ENCODE peak calls at places on chromosomes 11 and 22, in eight cellular contexts. D, N, C, E, S, Z, H and G are unnamed samples.

GRCh38 chr11:73410627-73411026 is 34.4 kb downstream of the RELT start:
- DNase-seq in D (no peak), N (no peak), C (no peak), E (no peak), S (no peak), Z (no peak), H (no peak), G (no peak)

GRCh38 chr11:61075891-61076290 is 26.4 kb upstream of the CD5 start:
- DNase-seq in D (peak), N (no peak), C (peak), E (no peak), S (no peak), Z (no peak), H (no peak), G (no peak)

GRCh38 chr11:44400431-44400830 is 90.5 kb upstream of the ALX4 start:
- DNase-seq in D (no peak), N (no peak), C (no peak), E (no peak), S (no peak), Z (no peak), H (no peak), G (no peak)

GRCh38 chr11:64859542-64860414 is 15.3 kb upstream of the CDC42BPG start:
- DNase-seq in D (no peak), N (no peak), C (no peak), E (no peak), S (no peak), Z (no peak), H (no peak), G (no peak)

GRCh38 chr11:62444271-62444833 is 25.5 kb downstream of the SCGB1A1 start:
- DNase-seq in D (peak), N (peak), C (peak), E (no peak), S (peak), Z (peak), H (peak), G (no peak)

GRCh38 chr11:12131943-12132789 is 21.8 kb downstream of the MICAL2 start:
- DNase-seq in D (no peak), N (no peak), C (no peak), E (no peak), S (no peak), Z (no peak), H (no peak), G (no peak)

GRCh38 chr11:111736621-111737055 is 29.6 kb downstream of the PPP2R1B start:
- DNase-seq in D (no peak), N (no peak), C (no peak), E (no peak), S (no peak), Z (no peak), H (no peak), G (no peak)

GRCh38 chr11:65558002-65558784 is at the start of gene LTBP3:
- DNase-seq in D (peak), N (peak), C (peak), E (no peak), S (peak), Z (peak), H (peak), G (peak)

GRCh38 chr11:44955019-44955738 is 4.5 kb upstream of the TP53I11 start:
- DNase-seq in D (peak), N (peak), C (peak), E (peak), S (peak), Z (peak), H (peak), G (no peak)

GRCh38 chr22:42994917-42995562 is 19.9 kb downstream of the PACSIN2 start:
- DNase-seq in D (peak), N (peak), C (peak), E (peak), S (peak), Z (peak), H (peak), G (no peak)

GRCh38 chr11:44716256-44716655 is 10.5 kb upstream of the TSPAN18 start:
- DNase-seq in D (no peak), N (no peak), C (no peak), E (no peak), S (peak), Z (no peak), H (no peak), G (no peak)

GRCh38 chr11:104784684-104785460 is 113.4 kb downstream of the CASP12 start:
- DNase-seq in D (no peak), N (no peak), C (no peak), E (no peak), S (no peak), Z (no peak), H (no peak), G (no peak)

GRCh38 chr11:128928400-128928799 is 14.3 kb downstream of the TP53AIP1 start:
- DNase-seq in D (no peak), N (no peak), C (no peak), E (no peak), S (no peak), Z (no peak), H (no peak), G (no peak)

GRCh38 chr22:30694638-30695350 is at the start of gene OSBP2:
- DNase-seq in D (no peak), N (peak), C (peak), E (no peak), S (peak), Z (no peak), H (no peak), G (peak)

GRCh38 chr11:65571940-65572339 is 398 bp upstream of the FAM89B start:
- DNase-seq in D (no peak), N (no peak), C (peak), E (no peak), S (no peak), Z (peak), H (no peak), G (no peak)

GRCh38 chr22:50085211-50085999 is at the start of gene MLC1:
- DNase-seq in D (no peak), N (no peak), C (no peak), E (no peak), S (no peak), Z (no peak), H (no peak), G (no peak)

GRCh38 chr22:46274381-46274780 is 6.6 kb downstream of the TTC38 start:
- DNase-seq in D (no peak), N (no peak), C (no peak), E (no peak), S (no peak), Z (no peak), H (no peak), G (no peak)

GRCh38 chr22:24094966-24095365 is 83.9 kb downstream of the CABIN1 start:
- DNase-seq in D (no peak), N (no peak), C (no peak), E (no peak), S (no peak), Z (no peak), H (peak), G (no peak)

GRCh38 chr11:76445122-76446084 is 585 bp downstream of the EMSY start:
- DNase-seq in D (peak), N (peak), C (peak), E (peak), S (peak), Z (peak), H (peak), G (peak)

GRCh38 chr22:49541451-49542230 is 286.0 kb downstream of the BRD1 start:
- DNase-seq in D (no peak), N (no peak), C (no peak), E (no peak), S (no peak), Z (no peak), H (peak), G (no peak)

GRCh38 chr11:11849127-11849746 is 7.5 kb downstream of the USP47 start:
- DNase-seq in D (peak), N (peak), C (peak), E (no peak), S (peak), Z (peak), H (peak), G (no peak)

GRCh38 chr11:133153031-133153430 is 379.3 kb downstream of the OPCML start:
- DNase-seq in D (no peak), N (no peak), C (no peak), E (no peak), S (no peak), Z (no peak), H (no peak), G (no peak)

GRCh38 chr11:65502274-65502851 is 3.5 kb downstream of the MALAT1 start:
- DNase-seq in D (no peak), N (no peak), C (no peak), E (no peak), S (no peak), Z (peak), H (no peak), G (no peak)

GRCh38 chr11:41872458-41872857 is 413.0 kb upstream of the LRRC4C start:
- DNase-seq in D (no peak), N (no peak), C (no peak), E (no peak), S (peak), Z (no peak), H (no peak), G (no peak)

GRCh38 chr11:57290288-57290687 is 34.5 kb downstream of the TNKS1BP1 start:
- DNase-seq in D (no peak), N (no peak), C (no peak), E (no peak), S (no peak), Z (peak), H (no peak), G (no peak)

GRCh38 chr22:29344137-29344536 is 28.6 kb upstream of the RASL10A start:
- DNase-seq in D (no peak), N (peak), C (peak), E (peak), S (peak), Z (peak), H (no peak), G (no peak)

GRCh38 chr11:132106336-132106982 is 736.0 kb downstream of the NTM start:
- DNase-seq in D (no peak), N (no peak), C (no peak), E (no peak), S (no peak), Z (no peak), H (no peak), G (no peak)

GRCh38 chr22:46781291-46781690 is 18.8 kb downstream of the TBC1D22A start:
- DNase-seq in D (no peak), N (no peak), C (no peak), E (no peak), S (no peak), Z (no peak), H (no peak), G (no peak)

GRCh38 chr11:64028398-64029115 is 7.2 kb upstream of the FLRT1 start:
- DNase-seq in D (no peak), N (no peak), C (no peak), E (no peak), S (no peak), Z (no peak), H (no peak), G (no peak)

GRCh38 chr22:20887375-20887774 is 28.6 kb downstream of the SNAP29 start:
- DNase-seq in D (no peak), N (no peak), C (no peak), E (no peak), S (no peak), Z (no peak), H (no peak), G (no peak)

GRCh38 chr11:2791521-2792375 is 92.0 kb upstream of the KCNQ1OT1 start:
- DNase-seq in D (no peak), N (peak), C (peak), E (no peak), S (peak), Z (no peak), H (peak), G (peak)

GRCh38 chr22:38205261-38206128 is 3.7 kb downstream of the MAFF start:
- DNase-seq in D (peak), N (peak), C (no peak), E (peak), S (peak), Z (peak), H (peak), G (no peak)

GRCh38 chr11:16194566-16194965 is 161.8 kb downstream of the SOX6 start:
- DNase-seq in D (peak), N (no peak), C (no peak), E (no peak), S (no peak), Z (no peak), H (no peak), G (no peak)

GRCh38 chr22:44085743-44086741 is 61.9 kb downstream of the PARVB start:
- DNase-seq in D (peak), N (peak), C (peak), E (no peak), S (peak), Z (peak), H (peak), G (no peak)

GRCh38 chr11:76670475-76671235 is at the start of gene LRRC32:
- DNase-seq in D (no peak), N (peak), C (peak), E (no peak), S (peak), Z (no peak), H (peak), G (no peak)

GRCh38 chr11:83583953-83584352 is 297.8 kb upstream of the CCDC90B start:
- DNase-seq in D (no peak), N (no peak), C (no peak), E (peak), S (no peak), Z (peak), H (no peak), G (no peak)

GRCh38 chr11:2076441-2076840 is 62.7 kb downstream of the IGF2 start:
- DNase-seq in D (no peak), N (no peak), C (peak), E (no peak), S (peak), Z (no peak), H (no peak), G (no peak)

GRCh38 chr11:15199693-15200092 is 85.0 kb downstream of the INSC start:
- DNase-seq in D (no peak), N (no peak), C (peak), E (no peak), S (no peak), Z (no peak), H (peak), G (no peak)

GRCh38 chr11:69787457-69787856 is 12.3 kb upstream of the FGF4 start:
- DNase-seq in D (no peak), N (no peak), C (no peak), E (no peak), S (no peak), Z (no peak), H (no peak), G (no peak)
- TF ChIP-seq CTCF in D (no peak), N (no peak), C (no peak), E (no peak), S (no peak), Z (no peak), H (no peak), G (no peak)

DNA sequence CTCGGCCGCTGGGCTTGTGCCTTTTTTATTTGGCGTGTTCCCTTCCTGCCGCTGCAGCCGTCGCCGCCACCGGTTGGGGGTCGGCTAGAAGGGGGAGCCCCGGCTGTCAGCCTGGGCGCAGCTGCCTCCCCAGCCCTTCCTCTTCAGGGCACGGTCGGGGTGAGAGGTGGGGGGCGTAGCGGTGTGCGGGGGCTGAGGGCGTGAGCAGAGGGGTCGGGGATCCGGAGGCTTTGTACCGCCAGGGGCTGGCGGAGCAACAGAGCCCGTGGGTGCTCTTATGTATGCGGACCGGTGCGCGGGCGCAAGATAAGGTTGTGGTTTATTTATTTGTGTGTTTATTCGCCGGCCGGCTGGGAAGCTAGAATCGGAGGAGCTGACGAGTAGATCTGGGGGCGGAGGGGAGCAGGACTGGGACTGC is 482 bp downstream of the ZBTB16 start:
- DNase-seq in D (no peak), N (no peak), C (peak), E (no peak), S (peak), Z (no peak), H (no peak), G (no peak)
- TF ChIP-seq CTCF in D (no peak), N (no peak), C (no peak), E (no peak), S (no peak), Z (no peak), H (no peak), G (peak)

GRCh38 chr11:121104223-121104831 is 3.3 kb downstream of the TECTA start:
- DNase-seq in D (no peak), N (peak), C (no peak), E (no peak), S (no peak), Z (no peak), H (no peak), G (no peak)
- TF ChIP-seq CTCF in D (no peak), N (no peak), C (no peak), E (no peak), S (no peak), Z (peak), H (no peak), G (no peak)

GRCh38 chr11:839875-840617 is 2.3 kb downstream of the POLR2L start:
- DNase-seq in D (no peak), N (no peak), C (no peak), E (no peak), S (peak), Z (no peak), H (no peak), G (no peak)

GRCh38 chr11:837189-837989 is 4.6 kb downstream of the CD151 start:
- DNase-seq in D (no peak), N (no peak), C (no peak), E (no peak), S (no peak), Z (no peak), H (no peak), G (no peak)

GRCh38 chr11:839280-839623 is 3.1 kb downstream of the POLR2L start:
- DNase-seq in D (no peak), N (no peak), C (no peak), E (no peak), S (no peak), Z (no peak), H (no peak), G (no peak)

GRCh38 chr11:837990-838307 is 4.4 kb downstream of the POLR2L start:
- DNase-seq in D (no peak), N (no peak), C (no peak), E (no peak), S (peak), Z (no peak), H (no peak), G (no peak)

DNA sequence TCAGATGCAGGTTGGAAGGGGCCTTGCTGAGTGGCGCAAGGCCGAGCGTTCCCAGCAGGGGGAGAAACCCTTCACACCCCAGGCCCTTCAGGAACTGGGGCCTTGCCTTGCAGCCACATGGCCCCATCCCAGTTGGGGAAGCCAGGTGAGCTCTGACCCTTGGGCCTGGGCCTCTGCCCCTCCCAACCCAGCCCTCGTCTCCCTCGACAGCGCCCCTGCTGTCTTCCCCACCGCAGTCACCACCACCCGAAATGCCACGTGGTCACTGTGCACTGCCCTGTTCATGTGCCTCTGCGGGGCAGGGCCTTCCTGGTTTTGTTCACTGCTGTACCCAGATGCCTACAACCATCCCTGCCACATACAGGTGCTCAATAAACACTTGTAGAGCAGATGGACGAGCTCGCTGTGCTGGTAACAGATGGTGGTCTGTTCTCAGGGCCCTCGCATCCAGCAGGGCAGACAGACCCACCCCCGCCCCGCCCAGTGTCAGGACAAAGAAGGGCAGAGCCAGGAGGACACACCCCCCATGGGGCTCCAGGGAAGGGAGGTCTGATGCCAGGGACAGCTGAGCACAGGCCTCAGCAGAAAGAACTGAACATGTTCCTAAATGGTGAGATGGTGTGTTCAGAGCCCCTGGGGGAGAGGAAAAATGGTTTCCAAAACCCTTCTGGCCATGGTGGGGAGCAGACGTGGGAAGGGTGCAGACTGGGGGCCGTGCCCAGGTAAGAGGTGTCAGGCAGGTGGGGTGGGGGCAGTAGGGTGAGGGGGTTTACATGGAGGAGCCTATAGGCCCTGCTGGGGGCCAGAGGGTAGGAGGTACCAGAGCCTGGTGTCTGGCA is 3.7 kb downstream of the POLR2L start:
- DNase-seq in D (no peak), N (no peak), C (no peak), E (no peak), S (no peak), Z (no peak), H (no peak), G (no peak)
- TF ChIP-seq CTCF in D (no peak), N (no peak), C (peak), E (peak), S (no peak), Z (peak), H (no peak), G (no peak)

DNA sequence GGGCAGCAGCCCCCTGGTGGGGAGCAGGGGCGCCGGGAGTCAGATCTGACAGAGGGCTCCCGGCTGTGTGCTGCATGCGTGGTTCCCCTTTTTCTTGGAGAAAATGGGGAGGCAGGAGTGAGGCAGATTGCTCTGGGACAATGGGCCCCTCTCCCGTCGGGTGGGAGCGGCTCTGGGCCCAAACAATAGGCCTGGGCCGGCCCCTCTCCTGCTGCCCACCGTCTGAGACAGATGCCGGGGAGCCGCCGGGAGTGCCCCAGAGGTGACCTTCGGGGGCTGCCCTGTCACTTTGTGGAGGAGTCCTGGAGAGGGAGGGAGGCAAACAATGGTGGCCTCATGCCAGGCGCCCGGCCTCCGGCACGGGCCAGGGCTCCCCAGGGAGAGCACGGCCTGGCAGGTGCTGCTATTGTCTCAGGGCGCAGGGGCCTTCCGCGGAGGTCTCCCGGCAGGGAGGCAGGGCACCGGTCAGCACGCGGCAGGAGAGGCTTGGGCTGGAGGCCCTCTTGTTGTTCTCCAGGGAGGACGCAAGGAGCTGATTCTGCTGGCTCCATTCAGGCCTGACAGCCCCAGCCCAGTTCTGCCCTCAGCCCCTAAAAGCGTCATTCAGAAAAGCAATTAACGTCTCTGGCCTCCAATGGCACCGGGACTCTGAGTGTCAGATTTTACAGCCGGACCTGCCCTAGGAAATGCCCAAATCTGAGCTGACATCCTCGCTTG is 44.8 kb downstream of the SMIM38 start:
- DNase-seq in D (no peak), N (no peak), C (no peak), E (no peak), S (no peak), Z (no peak), H (no peak), G (no peak)
- TF ChIP-seq CTCF in D (no peak), N (no peak), C (no peak), E (no peak), S (no peak), Z (no peak), H (no peak), G (no peak)

GRCh38 chr11:102794382-102794781 is 3.6 kb downstream of the MMP1 start:
- DNase-seq in D (no peak), N (no peak), C (no peak), E (no peak), S (no peak), Z (peak), H (no peak), G (no peak)
- TF ChIP-seq CTCF in D (no peak), N (no peak), C (no peak), E (peak), S (no peak), Z (peak), H (no peak), G (peak)